ENCODE peak calls at places on chromosomes 4 and X, in five cellular contexts. K is Peyer's patch, F is fibroblast of lung, O is esophagus muscularis mucosa, E is upper lobe of right lung. X is an unnamed sample.

GRCh38 chr4:122541996-122542395 is 78.9 kb downstream of the IL21 start:
- DNase-seq in K (no peak), F (no peak), O (peak), E (no peak), X (no peak)

GRCh38 chr4:24477919-24478318 is 106.4 kb downstream of the DHX15 start:
- DNase-seq in K (no peak), F (peak), O (no peak), E (no peak), X (peak)

GRCh38 chr4:105145913-105146285 is 777 bp upstream of the TET2 start:
- DNase-seq in K (peak), F (peak), O (no peak), E (peak), X (no peak)

GRCh38 chrX:68550193-68550592 is 51.3 kb downstream of the YIPF6 start:
- DNase-seq in K (no peak), F (no peak), O (no peak), E (no peak), X (no peak)

GRCh38 chr4:152935661-152936445 is at the start of gene FHDC1:
- DNase-seq in K (peak), F (peak), O (no peak), E (peak), X (no peak)

GRCh38 chr4:150337709-150338108 is 244.2 kb upstream of the MAB21L2 start:
- DNase-seq in K (no peak), F (peak), O (no peak), E (no peak), X (peak)

GRCh38 chr4:57265831-57266582 is 155.8 kb upstream of the IGFBP7 start:
- DNase-seq in K (no peak), F (peak), O (no peak), E (no peak), X (no peak)

GRCh38 chr4:143337600-143338287 is 1.1 kb downstream of the GAB1 start:
- DNase-seq in K (peak), F (peak), O (no peak), E (peak), X (no peak)

GRCh38 chr4:74456056-74456744 is 11.3 kb downstream of the AREG start:
- DNase-seq in K (no peak), F (no peak), O (no peak), E (no peak), X (no peak)

GRCh38 chr4:1223841-1224809 is 24.8 kb downstream of the CTBP1 start:
- DNase-seq in K (no peak), F (no peak), O (no peak), E (no peak), X (no peak)

GRCh38 chr4:74365761-74366160 is 816 bp downstream of the EREG start:
- DNase-seq in K (peak), F (peak), O (no peak), E (peak), X (no peak)

GRCh38 chr4:126993351-126993750 is 639.4 kb upstream of the INTU start:
- DNase-seq in K (no peak), F (no peak), O (no peak), E (no peak), X (no peak)

GRCh38 chr4:79445371-79445781 is 37.3 kb upstream of the GK2 start:
- DNase-seq in K (no peak), F (no peak), O (no peak), E (no peak), X (no peak)

GRCh38 chr4:150211821-150212445 is 133.7 kb downstream of the DCLK2 start:
- DNase-seq in K (no peak), F (no peak), O (no peak), E (no peak), X (peak)

GRCh38 chr4:52612341-52612740 is 46.8 kb downstream of the USP46 start:
- DNase-seq in K (no peak), F (no peak), O (no peak), E (no peak), X (no peak)

GRCh38 chrX:53445977-53446376 is 11.8 kb upstream of the HSD17B10 start:
- DNase-seq in K (peak), F (peak), O (no peak), E (peak), X (no peak)

GRCh38 chrX:68895339-68896250 is 66.8 kb downstream of the EFNB1 start:
- DNase-seq in K (peak), F (peak), O (no peak), E (no peak), X (no peak)

GRCh38 chrX:25288676-25289075 is 272.9 kb upstream of the ARX start:
- DNase-seq in K (no peak), F (no peak), O (no peak), E (no peak), X (no peak)

GRCh38 chr4:10157478-10158354 is 41.1 kb upstream of the WDR1 start:
- DNase-seq in K (peak), F (peak), O (no peak), E (no peak), X (peak)

GRCh38 chrX:49725923-49726904 is 30.4 kb upstream of the PAGE1 start:
- DNase-seq in K (no peak), F (no peak), O (no peak), E (no peak), X (no peak)

GRCh38 chrX:77788050-77788449 is 2.0 kb upstream of the ATRX start:
- DNase-seq in K (no peak), F (no peak), O (no peak), E (no peak), X (no peak)

GRCh38 chrX:96576358-96576757 is 108.3 kb upstream of the DIAPH2 start:
- DNase-seq in K (no peak), F (no peak), O (no peak), E (no peak), X (no peak)

GRCh38 chrX:81121513-81122363 is 80.0 kb downstream of the HMGN5 start:
- DNase-seq in K (peak), F (peak), O (peak), E (peak), X (peak)

GRCh38 chrX:78708830-78709229 is 38.7 kb upstream of the LPAR4 start:
- DNase-seq in K (no peak), F (no peak), O (no peak), E (no peak), X (no peak)

GRCh38 chr4:25477251-25477650 is 100.2 kb downstream of the ANAPC4 start:
- DNase-seq in K (no peak), F (no peak), O (no peak), E (no peak), X (no peak)

GRCh38 chr4:3367866-3368265 is 73.9 kb upstream of the HGFAC start:
- DNase-seq in K (no peak), F (no peak), O (no peak), E (no peak), X (no peak)

GRCh38 chrX:84909151-84909550 is 94.5 kb upstream of the APOOL start:
- DNase-seq in K (no peak), F (no peak), O (no peak), E (no peak), X (no peak)

GRCh38 chr4:16579866-16580265 is 318.6 kb downstream of the LDB2 start:
- DNase-seq in K (no peak), F (peak), O (no peak), E (no peak), X (no peak)

GRCh38 chr4:42359686-42360085 is 37.6 kb upstream of the SHISA3 start:
- DNase-seq in K (no peak), F (no peak), O (no peak), E (no peak), X (no peak)

GRCh38 chr4:6154875-6155274 is 45.5 kb downstream of the JAKMIP1 start:
- DNase-seq in K (no peak), F (no peak), O (no peak), E (no peak), X (no peak)

GRCh38 chr4:142293536-142293935 is 552.6 kb downstream of the INPP4B start:
- DNase-seq in K (no peak), F (peak), O (no peak), E (no peak), X (no peak)

GRCh38 chr4:128721896-128722295 is 87.6 kb upstream of the JADE1 start:
- DNase-seq in K (no peak), F (no peak), O (no peak), E (no peak), X (no peak)

GRCh38 chr4:111323496-111323895 is 700.6 kb upstream of the PITX2 start:
- DNase-seq in K (no peak), F (peak), O (no peak), E (no peak), X (peak)

DNA sequence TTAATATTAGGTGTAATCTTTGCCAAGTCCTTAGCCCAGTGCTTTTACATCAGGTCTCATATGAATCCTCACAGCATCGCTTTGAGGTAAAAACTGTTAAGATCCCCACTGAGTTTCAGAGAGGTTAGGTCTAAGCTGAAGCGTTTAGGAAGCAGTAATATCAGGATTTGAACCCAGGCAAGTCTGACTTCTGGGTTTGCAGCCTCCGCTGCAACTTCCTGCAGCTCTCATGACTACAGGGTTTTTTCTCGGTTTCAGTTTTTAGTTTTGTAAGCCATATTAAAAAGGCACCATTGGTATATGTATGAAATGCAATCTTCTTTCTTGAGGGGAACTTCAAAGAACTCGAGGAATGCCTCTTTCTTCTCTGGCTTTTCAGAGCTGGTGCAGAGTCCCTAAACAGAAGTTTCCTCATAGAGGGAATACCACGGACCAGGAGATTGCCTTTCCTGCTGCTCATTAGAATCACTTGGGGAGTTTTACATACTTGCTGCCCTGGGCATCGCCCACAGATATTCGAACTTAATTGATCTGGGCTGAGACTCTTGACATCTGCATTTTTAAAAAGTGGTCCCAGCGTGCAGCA is 6.5 kb downstream of the MTM1 start:
- DNase-seq in K (no peak), F (no peak), O (no peak), E (no peak), X (no peak)
- H3K4me3 ChIP-seq in K (no peak), F (no peak), O (no peak), E (no peak), X (no peak)

DNA sequence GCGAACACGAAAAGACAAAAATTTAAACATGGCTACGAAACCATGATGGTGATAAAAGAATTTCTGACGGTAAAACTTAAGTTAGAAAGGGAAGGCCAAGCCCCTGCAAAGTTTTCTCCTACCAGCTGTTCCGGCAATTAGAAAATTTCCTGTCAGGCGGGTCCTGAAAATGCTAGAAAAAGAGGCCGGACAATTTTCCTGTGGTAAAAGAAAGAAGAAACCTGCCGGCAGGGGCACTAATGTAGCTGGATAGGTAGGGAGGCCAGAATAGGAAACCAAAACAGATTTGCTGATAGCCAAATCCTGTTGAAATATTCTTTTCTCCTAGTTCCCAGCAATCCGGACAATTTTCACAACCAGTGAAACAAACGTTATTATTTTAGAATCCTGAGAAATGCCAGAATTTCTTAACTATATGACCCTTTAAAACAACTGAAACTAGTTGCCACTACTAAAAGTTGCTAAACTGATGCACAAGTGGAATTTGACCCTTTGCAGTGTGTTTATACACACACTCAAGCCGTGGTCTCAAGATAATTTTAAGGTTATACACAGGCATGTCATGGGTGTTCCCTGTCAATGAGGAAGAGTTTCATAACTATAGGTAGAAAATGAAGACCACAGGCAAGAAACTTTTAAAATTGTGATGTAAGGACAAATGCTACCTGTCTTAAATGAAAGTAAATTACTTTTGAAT is 47.8 kb downstream of the RPS6KA3 start:
- DNase-seq in K (no peak), F (no peak), O (no peak), E (no peak), X (no peak)
- H3K4me3 ChIP-seq in K (no peak), F (peak), O (no peak), E (peak), X (no peak)

GRCh38 chrX:72102760-72103159 is 29.0 kb downstream of the RTL5 start:
- DNase-seq in K (no peak), F (no peak), O (no peak), E (no peak), X (no peak)

GRCh38 chrX:72105436-72105835 is 26.3 kb downstream of the RTL5 start:
- DNase-seq in K (peak), F (no peak), O (no peak), E (no peak), X (no peak)

GRCh38 chrX:72100051-72100755 is 31.5 kb downstream of the RTL5 start:
- DNase-seq in K (no peak), F (no peak), O (no peak), E (no peak), X (no peak)

GRCh38 chrX:72100824-72101351 is 30.8 kb downstream of the RTL5 start:
- DNase-seq in K (peak), F (no peak), O (no peak), E (peak), X (no peak)

GRCh38 chrX:72101597-72102037 is 30.1 kb downstream of the RTL5 start:
- DNase-seq in K (no peak), F (no peak), O (no peak), E (no peak), X (no peak)
- H3K4me3 ChIP-seq in K (no peak), F (no peak), O (no peak), E (no peak), X (no peak)

DNA sequence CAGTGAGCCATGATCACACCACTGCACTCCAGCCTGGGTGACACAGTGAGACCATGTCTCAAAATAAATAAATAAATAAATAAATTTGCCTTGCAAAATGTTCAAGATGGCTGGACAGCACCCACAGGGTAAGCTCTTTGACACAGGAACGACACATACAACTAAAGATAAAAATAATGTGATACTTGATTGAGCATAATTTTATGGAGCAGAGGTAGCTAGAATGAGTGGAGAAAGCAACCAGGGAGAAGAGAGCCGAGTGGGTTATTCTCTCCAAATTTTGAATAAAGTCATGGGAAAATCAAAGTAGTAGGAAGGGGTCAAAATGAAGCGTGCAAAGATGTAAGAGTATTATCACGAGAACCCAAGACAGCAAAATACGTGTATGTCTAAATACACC is 121.5 kb downstream of the IRF2 start:
- DNase-seq in K (no peak), F (no peak), O (no peak), E (no peak), X (no peak)
- H3K4me3 ChIP-seq in K (no peak), F (no peak), O (no peak), E (no peak), X (no peak)

DNA sequence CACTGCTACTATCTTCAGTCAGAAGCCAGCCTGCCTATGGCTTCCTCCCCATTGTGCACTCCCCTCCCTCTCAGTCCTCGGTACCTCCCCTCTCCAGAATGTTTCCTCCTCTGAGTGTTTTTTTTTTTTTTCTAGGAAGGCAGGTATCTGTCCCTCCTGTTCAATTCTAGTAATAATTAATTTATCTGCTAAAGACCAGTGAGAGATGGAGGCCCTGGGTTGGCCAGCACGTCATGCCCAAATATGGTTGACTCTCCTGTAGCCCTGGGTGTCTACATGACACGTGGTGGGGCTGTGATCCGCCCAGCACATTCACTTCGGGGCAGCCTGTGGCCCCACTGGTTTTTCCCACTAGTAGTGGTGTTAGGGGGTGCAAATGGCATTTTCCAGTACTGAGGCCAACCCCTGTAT is 1.8 kb downstream of the FLNA start:
- DNase-seq in K (no peak), F (peak), O (no peak), E (no peak), X (no peak)
- H3K4me3 ChIP-seq in K (no peak), F (peak), O (peak), E (peak), X (no peak)

X was measured in skeletal muscle cell.